ENCODE peak calls at places on chromosomes 3 and 15, in nine cellular contexts. One of them, this sample, is unnamed.

GRCh38 chr15:50168778-50169411 is 13.1 kb upstream of the SLC27A2 start:
- DNase-seq in gastrocnemius medialis: no peak
- DNase-seq in K562: no peak
- DNase-seq in fibroblast of lung: no peak
- DNase-seq in pancreas: no peak
- DNase-seq in colonic mucosa: peak
- DNase-seq in H1: no peak
- DNase-seq in AG09309: no peak
- DNase-seq in right lobe of liver: no peak
- DNase-seq in this sample: no peak

GRCh38 chr3:64642327-64643151 is 45.3 kb downstream of the ADAMTS9 start:
- DNase-seq in gastrocnemius medialis: no peak
- DNase-seq in K562: no peak
- DNase-seq in fibroblast of lung: no peak
- DNase-seq in pancreas: no peak
- DNase-seq in colonic mucosa: peak
- DNase-seq in H1: no peak
- DNase-seq in AG09309: no peak
- DNase-seq in right lobe of liver: no peak
- DNase-seq in this sample: no peak

GRCh38 chr15:33994005-33994615 is 25.8 kb downstream of the CHRM5 start:
- DNase-seq in gastrocnemius medialis: no peak
- DNase-seq in K562: no peak
- DNase-seq in fibroblast of lung: peak
- DNase-seq in pancreas: no peak
- DNase-seq in colonic mucosa: no peak
- DNase-seq in H1: peak
- DNase-seq in AG09309: no peak
- DNase-seq in right lobe of liver: no peak
- DNase-seq in this sample: peak

GRCh38 chr3:183911763-183912506 is 27.3 kb upstream of the PARL start:
- DNase-seq in gastrocnemius medialis: no peak
- DNase-seq in K562: no peak
- DNase-seq in fibroblast of lung: no peak
- DNase-seq in pancreas: no peak
- DNase-seq in colonic mucosa: no peak
- DNase-seq in H1: no peak
- DNase-seq in AG09309: no peak
- DNase-seq in right lobe of liver: no peak
- DNase-seq in this sample: no peak

GRCh38 chr15:74438696-74439316 is 5.0 kb upstream of the SEMA7A start:
- DNase-seq in gastrocnemius medialis: peak
- DNase-seq in K562: peak
- DNase-seq in fibroblast of lung: peak
- DNase-seq in pancreas: peak
- DNase-seq in colonic mucosa: peak
- DNase-seq in H1: no peak
- DNase-seq in AG09309: peak
- DNase-seq in right lobe of liver: peak
- DNase-seq in this sample: peak

GRCh38 chr3:101036213-101036618 is 43.0 kb upstream of the ABI3BP start:
- DNase-seq in gastrocnemius medialis: no peak
- DNase-seq in K562: no peak
- DNase-seq in fibroblast of lung: peak
- DNase-seq in pancreas: no peak
- DNase-seq in colonic mucosa: no peak
- DNase-seq in H1: peak
- DNase-seq in AG09309: peak
- DNase-seq in right lobe of liver: no peak
- DNase-seq in this sample: no peak

GRCh38 chr3:98013428-98014349 is 21.4 kb downstream of the GABRR3 start:
- DNase-seq in gastrocnemius medialis: no peak
- DNase-seq in K562: no peak
- DNase-seq in fibroblast of lung: no peak
- DNase-seq in pancreas: no peak
- DNase-seq in colonic mucosa: no peak
- DNase-seq in H1: no peak
- DNase-seq in AG09309: no peak
- DNase-seq in right lobe of liver: no peak
- DNase-seq in this sample: no peak

GRCh38 chr3:99108508-99108907 is 207.0 kb upstream of the DCBLD2 start:
- DNase-seq in gastrocnemius medialis: no peak
- DNase-seq in K562: no peak
- DNase-seq in fibroblast of lung: peak
- DNase-seq in pancreas: no peak
- DNase-seq in colonic mucosa: no peak
- DNase-seq in H1: no peak
- DNase-seq in AG09309: peak
- DNase-seq in right lobe of liver: no peak
- DNase-seq in this sample: no peak

GRCh38 chr15:100842756-100843730 is 36.6 kb upstream of the ALDH1A3 start:
- DNase-seq in gastrocnemius medialis: no peak
- DNase-seq in K562: peak
- DNase-seq in fibroblast of lung: peak
- DNase-seq in pancreas: no peak
- DNase-seq in colonic mucosa: no peak
- DNase-seq in H1: no peak
- DNase-seq in AG09309: peak
- DNase-seq in right lobe of liver: no peak
- DNase-seq in this sample: no peak

DNA sequence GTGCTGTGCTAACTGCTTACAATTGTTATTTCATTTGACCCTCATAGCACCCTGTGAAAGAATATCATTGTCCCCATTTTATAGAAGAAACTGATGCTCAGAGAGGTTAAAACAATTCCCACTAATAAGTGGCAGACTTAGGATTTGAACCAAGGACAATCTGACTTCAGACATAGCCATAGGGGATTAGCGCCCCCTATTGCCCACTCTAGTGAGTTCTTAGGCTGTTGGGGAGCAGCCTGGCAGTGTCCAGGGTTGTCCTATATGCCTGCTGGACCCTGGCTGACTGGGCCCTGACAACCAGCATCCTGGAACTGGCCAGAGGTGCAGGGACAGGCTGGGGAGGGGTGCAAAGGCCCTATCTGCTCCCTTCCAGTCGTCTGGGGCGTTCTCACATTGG is 15.4 kb downstream of the DPH3 start:
- DNase-seq in gastrocnemius medialis: no peak
- DNase-seq in K562: peak
- DNase-seq in fibroblast of lung: peak
- DNase-seq in pancreas: no peak
- DNase-seq in colonic mucosa: no peak
- DNase-seq in H1: no peak
- DNase-seq in AG09309: no peak
- DNase-seq in right lobe of liver: no peak
- DNase-seq in this sample: peak
- TF ChIP-seq CTCF in gastrocnemius medialis: peak
- TF ChIP-seq CTCF in K562: peak
- TF ChIP-seq CTCF in fibroblast of lung: peak
- TF ChIP-seq CTCF in pancreas: no peak
- TF ChIP-seq CTCF in colonic mucosa: no peak
- TF ChIP-seq CTCF in H1: peak
- TF ChIP-seq CTCF in AG09309: peak
- TF ChIP-seq CTCF in right lobe of liver: no peak
- TF ChIP-seq CTCF in this sample: peak

DNA sequence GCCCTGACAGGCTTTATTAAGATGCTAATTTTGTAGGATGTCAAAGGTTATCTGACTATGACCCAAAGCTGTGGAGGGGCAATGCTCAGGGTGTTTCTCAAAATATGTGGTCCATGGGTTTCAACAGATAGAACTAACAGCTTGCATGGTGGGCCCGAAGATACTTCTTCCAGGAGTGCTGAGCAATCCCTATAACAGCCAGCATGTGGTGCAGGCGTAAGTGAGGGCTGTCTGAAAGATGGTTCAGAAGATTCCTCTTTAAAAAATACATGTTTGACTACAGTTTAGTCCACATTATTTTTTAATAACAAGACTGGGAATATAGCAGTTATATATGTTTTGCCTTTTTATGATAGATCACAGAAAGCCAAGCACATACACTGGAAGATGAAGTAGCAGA is 7.6 kb downstream of the SCG3 start:
- DNase-seq in gastrocnemius medialis: no peak
- DNase-seq in K562: no peak
- DNase-seq in fibroblast of lung: no peak
- DNase-seq in pancreas: no peak
- DNase-seq in colonic mucosa: no peak
- DNase-seq in H1: no peak
- DNase-seq in AG09309: no peak
- DNase-seq in right lobe of liver: no peak
- DNase-seq in this sample: no peak
- TF ChIP-seq CTCF in gastrocnemius medialis: no peak
- TF ChIP-seq CTCF in K562: peak
- TF ChIP-seq CTCF in fibroblast of lung: no peak
- TF ChIP-seq CTCF in pancreas: no peak
- TF ChIP-seq CTCF in colonic mucosa: no peak
- TF ChIP-seq CTCF in H1: peak
- TF ChIP-seq CTCF in AG09309: peak
- TF ChIP-seq CTCF in right lobe of liver: no peak
- TF ChIP-seq CTCF in this sample: no peak

GRCh38 chr15:23574742-23575141 is 9.3 kb downstream of the MKRN3 start:
- DNase-seq in gastrocnemius medialis: no peak
- DNase-seq in K562: no peak
- DNase-seq in fibroblast of lung: no peak
- DNase-seq in pancreas: no peak
- DNase-seq in colonic mucosa: no peak
- DNase-seq in H1: no peak
- DNase-seq in AG09309: no peak
- DNase-seq in right lobe of liver: no peak
- DNase-seq in this sample: no peak
- TF ChIP-seq CTCF in gastrocnemius medialis: no peak
- TF ChIP-seq CTCF in K562: peak
- TF ChIP-seq CTCF in fibroblast of lung: no peak
- TF ChIP-seq CTCF in pancreas: no peak
- TF ChIP-seq CTCF in colonic mucosa: no peak
- TF ChIP-seq CTCF in H1: peak
- TF ChIP-seq CTCF in AG09309: no peak
- TF ChIP-seq CTCF in right lobe of liver: no peak
- TF ChIP-seq CTCF in this sample: no peak

GRCh38 chr3:63199606-63200005 is 78.5 kb upstream of the SYNPR start:
- DNase-seq in gastrocnemius medialis: no peak
- DNase-seq in K562: no peak
- DNase-seq in fibroblast of lung: no peak
- DNase-seq in pancreas: no peak
- DNase-seq in colonic mucosa: no peak
- DNase-seq in H1: no peak
- DNase-seq in AG09309: no peak
- DNase-seq in right lobe of liver: no peak
- DNase-seq in this sample: no peak
- TF ChIP-seq CTCF in gastrocnemius medialis: no peak
- TF ChIP-seq CTCF in K562: no peak
- TF ChIP-seq CTCF in fibroblast of lung: no peak
- TF ChIP-seq CTCF in pancreas: no peak
- TF ChIP-seq CTCF in colonic mucosa: no peak
- TF ChIP-seq CTCF in H1: no peak
- TF ChIP-seq CTCF in AG09309: no peak
- TF ChIP-seq CTCF in right lobe of liver: no peak
- TF ChIP-seq CTCF in this sample: no peak

GRCh38 chr3:55297235-55297634 is 189.9 kb downstream of the WNT5A start:
- DNase-seq in gastrocnemius medialis: no peak
- DNase-seq in K562: no peak
- DNase-seq in fibroblast of lung: no peak
- DNase-seq in pancreas: no peak
- DNase-seq in colonic mucosa: no peak
- DNase-seq in H1: no peak
- DNase-seq in AG09309: no peak
- DNase-seq in right lobe of liver: no peak
- DNase-seq in this sample: no peak

GRCh38 chr3:55296035-55296434 is 191.1 kb downstream of the WNT5A start:
- DNase-seq in gastrocnemius medialis: no peak
- DNase-seq in K562: no peak
- DNase-seq in fibroblast of lung: peak
- DNase-seq in pancreas: no peak
- DNase-seq in colonic mucosa: no peak
- DNase-seq in H1: no peak
- DNase-seq in AG09309: no peak
- DNase-seq in right lobe of liver: no peak
- DNase-seq in this sample: no peak

GRCh38 chr3:55296781-55297180 is 190.3 kb downstream of the WNT5A start:
- DNase-seq in gastrocnemius medialis: no peak
- DNase-seq in K562: no peak
- DNase-seq in fibroblast of lung: peak
- DNase-seq in pancreas: no peak
- DNase-seq in colonic mucosa: no peak
- DNase-seq in H1: no peak
- DNase-seq in AG09309: no peak
- DNase-seq in right lobe of liver: no peak
- DNase-seq in this sample: no peak

GRCh38 chr3:55292360-55292759 is 194.7 kb downstream of the WNT5A start:
- DNase-seq in gastrocnemius medialis: no peak
- DNase-seq in K562: no peak
- DNase-seq in fibroblast of lung: no peak
- DNase-seq in pancreas: no peak
- DNase-seq in colonic mucosa: no peak
- DNase-seq in H1: no peak
- DNase-seq in AG09309: no peak
- DNase-seq in right lobe of liver: no peak
- DNase-seq in this sample: no peak

GRCh38 chr3:55294557-55294956 is 192.5 kb downstream of the WNT5A start:
- DNase-seq in gastrocnemius medialis: no peak
- DNase-seq in K562: no peak
- DNase-seq in fibroblast of lung: no peak
- DNase-seq in pancreas: no peak
- DNase-seq in colonic mucosa: no peak
- DNase-seq in H1: no peak
- DNase-seq in AG09309: no peak
- DNase-seq in right lobe of liver: no peak
- DNase-seq in this sample: no peak
- TF ChIP-seq CTCF in gastrocnemius medialis: no peak
- TF ChIP-seq CTCF in K562: no peak
- TF ChIP-seq CTCF in fibroblast of lung: no peak
- TF ChIP-seq CTCF in pancreas: no peak
- TF ChIP-seq CTCF in colonic mucosa: no peak
- TF ChIP-seq CTCF in H1: no peak
- TF ChIP-seq CTCF in AG09309: no peak
- TF ChIP-seq CTCF in right lobe of liver: no peak
- TF ChIP-seq CTCF in this sample: no peak

GRCh38 chr3:196603683-196604082 is 35.2 kb downstream of the FBXO45 start:
- DNase-seq in gastrocnemius medialis: no peak
- DNase-seq in K562: no peak
- DNase-seq in fibroblast of lung: no peak
- DNase-seq in pancreas: no peak
- DNase-seq in colonic mucosa: no peak
- DNase-seq in H1: no peak
- DNase-seq in AG09309: no peak
- DNase-seq in right lobe of liver: no peak
- DNase-seq in this sample: no peak
- TF ChIP-seq CTCF in gastrocnemius medialis: no peak
- TF ChIP-seq CTCF in K562: no peak
- TF ChIP-seq CTCF in fibroblast of lung: no peak
- TF ChIP-seq CTCF in pancreas: no peak
- TF ChIP-seq CTCF in colonic mucosa: no peak
- TF ChIP-seq CTCF in H1: no peak
- TF ChIP-seq CTCF in AG09309: no peak
- TF ChIP-seq CTCF in right lobe of liver: no peak
- TF ChIP-seq CTCF in this sample: no peak

GRCh38 chr3:78274475-78275065 is 1234.7 kb downstream of the ROBO2 start:
- DNase-seq in gastrocnemius medialis: no peak
- DNase-seq in K562: no peak
- DNase-seq in fibroblast of lung: no peak
- DNase-seq in pancreas: no peak
- DNase-seq in colonic mucosa: no peak
- DNase-seq in H1: no peak
- DNase-seq in AG09309: no peak
- DNase-seq in right lobe of liver: no peak
- DNase-seq in this sample: no peak
- TF ChIP-seq CTCF in gastrocnemius medialis: no peak
- TF ChIP-seq CTCF in K562: no peak
- TF ChIP-seq CTCF in fibroblast of lung: no peak
- TF ChIP-seq CTCF in pancreas: no peak
- TF ChIP-seq CTCF in colonic mucosa: no peak
- TF ChIP-seq CTCF in H1: peak
- TF ChIP-seq CTCF in AG09309: no peak
- TF ChIP-seq CTCF in right lobe of liver: no peak
- TF ChIP-seq CTCF in this sample: no peak